ENCODE peak calls at places on chromosome 2, in six cellular contexts. B is HCT116, W is K562, M is HepG2, V is GM12878, G is SK-N-SH. J is an unnamed sample. For H3K4me1, the result is how much of the 10 kb centered on the place peaks cover.

GRCh38 chr2:177192788-177193187 is 19.8 kb upstream of the HNRNPA3 start:
- DNase-seq in B (no peak), W (no peak), M (no peak), V (no peak), G (no peak), J (no peak)

GRCh38 chr2:171149986-171150693 is 10.6 kb downstream of the TLK1 start:
- DNase-seq in B (no peak), W (no peak), M (peak), V (no peak), G (no peak), J (no peak)

GRCh38 chr2:181682795-181683517 is 2.6 kb upstream of the NEUROD1 start:
- DNase-seq in B (no peak), W (no peak), M (no peak), V (no peak), G (no peak), J (no peak)

GRCh38 chr2:65580824-65581223 is 148.4 kb upstream of the SPRED2 start:
- DNase-seq in B (no peak), W (no peak), M (no peak), V (no peak), G (no peak), J (no peak)

GRCh38 chr2:98460573-98461560 is 16.2 kb downstream of the INPP4A start:
- DNase-seq in B (no peak), W (no peak), M (no peak), V (peak), G (no peak), J (no peak)

GRCh38 chr2:26330604-26331003 is 15.3 kb upstream of the SELENOI start:
- DNase-seq in B (no peak), W (no peak), M (no peak), V (no peak), G (no peak), J (no peak)

GRCh38 chr2:165390875-165391274 is 78.6 kb upstream of the CSRNP3 start:
- DNase-seq in B (no peak), W (no peak), M (no peak), V (no peak), G (no peak), J (no peak)

GRCh38 chr2:207161724-207162123 is 4.0 kb downstream of the KLF7 start:
- DNase-seq in B (no peak), W (no peak), M (no peak), V (no peak), G (no peak), J (no peak)

GRCh38 chr2:109213646-109214417 is 84.8 kb downstream of the SH3RF3 start:
- DNase-seq in B (no peak), W (peak), M (no peak), V (peak), G (no peak), J (no peak)

GRCh38 chr2:230872968-230873669 is 8.4 kb downstream of the ITM2C start:
- DNase-seq in B (no peak), W (no peak), M (no peak), V (peak), G (no peak), J (no peak)

GRCh38 chr2:155755481-155755880 is 577.0 kb downstream of the NR4A2 start:
- DNase-seq in B (no peak), W (no peak), M (no peak), V (no peak), G (no peak), J (no peak)

GRCh38 chr2:176535480-176536113 is 266.4 kb downstream of the MTX2 start:
- DNase-seq in B (no peak), W (no peak), M (no peak), V (no peak), G (no peak), J (no peak)

GRCh38 chr2:227163445-227163997 is 484 bp downstream of the COL4A4 start:
- DNase-seq in B (no peak), W (no peak), M (no peak), V (no peak), G (peak), J (no peak)

GRCh38 chr2:33020883-33021282 is 74.1 kb downstream of the LTBP1 start:
- DNase-seq in B (no peak), W (no peak), M (no peak), V (no peak), G (no peak), J (no peak)

GRCh38 chr2:167196461-167197252 is 308.4 kb downstream of the XIRP2 start:
- DNase-seq in B (no peak), W (no peak), M (no peak), V (no peak), G (peak), J (no peak)

GRCh38 chr2:74181739-74182138 is 3.1 kb upstream of the MOB1A start:
- DNase-seq in B (no peak), W (peak), M (no peak), V (peak), G (peak), J (no peak)

GRCh38 chr2:74183878-74184277 is 5.2 kb upstream of the MOB1A start:
- DNase-seq in B (no peak), W (no peak), M (no peak), V (no peak), G (no peak), J (no peak)

GRCh38 chr2:74188018-74188601 is 9.4 kb upstream of the MOB1A start:
- DNase-seq in B (peak), W (no peak), M (peak), V (no peak), G (no peak), J (no peak)

GRCh38 chr2:74188696-74189095 is 9.7 kb upstream of the MTHFD2 start:
- DNase-seq in B (no peak), W (no peak), M (no peak), V (no peak), G (no peak), J (no peak)

GRCh38 chr2:74186038-74186437 is 7.4 kb upstream of the MOB1A start:
- DNase-seq in B (no peak), W (peak), M (no peak), V (peak), G (no peak), J (no peak)
- H3K4me1 ChIP-seq in B (under half), W (under half), M (under half), V (under half), G (under half), J (under half)

GRCh38 chr2:85255813-85256581 is 71.8 kb downstream of the TGOLN2 start:
- DNase-seq in B (no peak), W (no peak), M (peak), V (no peak), G (peak), J (peak)

GRCh38 chr2:85253890-85254289 is 73.9 kb downstream of the TGOLN2 start:
- DNase-seq in B (no peak), W (no peak), M (no peak), V (no peak), G (peak), J (no peak)

GRCh38 chr2:85257359-85258193 is 70.2 kb downstream of the TGOLN2 start:
- DNase-seq in B (no peak), W (no peak), M (no peak), V (no peak), G (peak), J (no peak)

GRCh38 chr2:85255456-85255812 is 72.4 kb downstream of the TGOLN2 start:
- DNase-seq in B (no peak), W (no peak), M (no peak), V (no peak), G (peak), J (peak)

DNA sequence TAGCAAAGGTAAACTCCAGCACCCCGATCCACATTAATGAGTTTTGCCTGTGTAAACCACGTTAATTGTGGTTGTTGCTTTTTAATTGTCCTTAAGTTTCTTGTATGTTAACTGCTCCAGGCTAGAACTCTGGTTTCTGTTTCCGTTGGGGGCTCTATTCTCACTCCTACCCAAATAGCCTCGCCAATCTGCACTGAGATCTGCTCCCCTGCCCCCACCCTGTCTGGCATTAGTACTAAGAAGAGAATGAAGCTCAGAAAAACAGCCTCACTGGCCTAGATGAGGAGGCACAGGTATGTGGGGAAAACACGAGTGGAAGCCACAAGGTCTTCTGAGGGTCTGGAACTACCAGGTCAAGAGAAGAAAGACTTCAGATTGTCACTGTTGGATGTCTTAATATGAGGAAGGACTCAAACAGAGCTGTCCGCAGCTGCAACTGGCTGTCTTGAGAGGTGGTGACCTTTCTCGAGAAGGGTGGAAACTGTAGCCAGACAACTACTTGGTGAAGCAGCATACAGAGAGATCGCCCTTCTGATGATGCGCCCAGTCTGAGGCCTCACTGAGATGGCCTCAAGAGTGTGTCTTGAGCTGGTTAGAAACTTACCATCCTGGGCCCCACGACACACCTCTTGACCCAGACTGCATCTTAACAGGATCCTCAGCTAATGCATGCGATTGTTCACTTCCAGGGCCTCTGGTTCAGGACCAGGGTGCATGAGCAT is 73.1 kb downstream of the TGOLN2 start:
- DNase-seq in B (no peak), W (no peak), M (no peak), V (no peak), G (peak), J (no peak)
- H3K4me3 ChIP-seq in B (no peak), W (no peak), M (no peak), V (no peak), G (no peak), J (no peak)

GRCh38 chr2:39133215-39133851 is 12.5 kb upstream of the SOS1 start:
- DNase-seq in B (no peak), W (no peak), M (no peak), V (no peak), G (no peak), J (no peak)
- TF ChIP-seq YY1 in B (no peak), W (no peak), M (no peak), V (no peak), G (no peak), J (no peak)

GRCh38 chr2:46278952-46279351 is 18.3 kb upstream of the EPAS1 start:
- DNase-seq in B (no peak), W (no peak), M (no peak), V (no peak), G (no peak), J (no peak)
- H3K4me1 ChIP-seq in B (under half), W (under half), M (under half), V (under half), G (under half), J (under half)

GRCh38 chr2:28810384-28811285 is at the start of gene SPDYA:
- DNase-seq in B (no peak), W (no peak), M (no peak), V (no peak), G (peak), J (peak)

DNA sequence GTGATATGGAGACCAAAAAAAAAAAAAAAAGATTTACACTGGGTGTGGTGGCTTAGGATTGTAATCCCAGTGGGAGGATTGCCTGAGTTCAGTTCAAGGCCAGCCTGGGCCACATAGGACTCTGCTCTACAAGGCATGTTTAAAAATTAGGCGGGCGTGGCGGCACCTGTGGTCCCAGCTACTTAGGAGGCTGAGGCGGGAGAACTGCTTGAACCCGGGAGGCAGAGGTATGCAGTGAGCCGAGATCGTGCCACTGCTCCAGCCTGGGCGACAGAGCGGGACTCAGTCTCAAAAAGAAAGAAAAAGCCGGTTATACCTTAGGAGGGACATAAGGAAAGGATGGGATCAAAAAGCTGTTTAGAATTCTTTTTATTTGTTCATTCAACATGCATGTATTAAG is 707 bp upstream of the SPDYA start:
- DNase-seq in B (no peak), W (no peak), M (no peak), V (no peak), G (no peak), J (no peak)
- H3K4me3 ChIP-seq in B (no peak), W (no peak), M (no peak), V (peak), G (peak), J (peak)

GRCh38 chr2:168662651-168663208 is 139.7 kb upstream of the NOSTRIN start:
- DNase-seq in B (no peak), W (no peak), M (no peak), V (no peak), G (no peak), J (no peak)

GRCh38 chr2:168658706-168659105 is 143.7 kb upstream of the NOSTRIN start:
- DNase-seq in B (no peak), W (no peak), M (no peak), V (no peak), G (no peak), J (no peak)

GRCh38 chr2:168663993-168664392 is 138.4 kb upstream of the NOSTRIN start:
- DNase-seq in B (no peak), W (peak), M (no peak), V (no peak), G (no peak), J (no peak)

GRCh38 chr2:168661404-168661869 is 141.0 kb upstream of the NOSTRIN start:
- DNase-seq in B (no peak), W (no peak), M (no peak), V (no peak), G (no peak), J (peak)

DNA sequence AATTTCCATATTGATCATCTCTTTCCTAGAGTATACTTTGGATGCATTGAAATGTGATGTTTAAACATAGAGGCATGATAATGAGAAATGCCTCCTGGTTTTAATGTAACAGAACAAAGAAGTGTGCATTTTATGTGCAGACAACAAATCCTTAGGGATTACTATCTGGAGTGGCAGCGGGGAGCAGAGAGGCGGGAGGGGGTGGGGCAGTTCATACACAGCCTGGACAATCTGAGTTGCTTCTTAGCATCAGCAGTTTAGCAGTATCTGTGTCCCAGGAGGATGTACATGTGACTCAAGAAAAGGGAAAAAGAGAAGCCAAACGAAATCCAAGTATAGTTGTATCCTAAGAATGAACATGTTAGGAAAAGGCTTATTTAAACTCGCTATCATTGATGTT is 141.6 kb upstream of the NOSTRIN start:
- DNase-seq in B (no peak), W (no peak), M (no peak), V (no peak), G (peak), J (no peak)
- TF ChIP-seq YY1 in B (no peak), W (no peak), M (no peak), V (no peak), G (no peak), J (no peak)

GRCh38 chr2:111121028-111121872 is 536 bp downstream of the BCL2L11 start:
- DNase-seq in B (no peak), W (peak), M (peak), V (no peak), G (peak), J (no peak)
- H3K4me1 ChIP-seq in B (under half), W (under half), M (half or more), V (under half), G (under half), J (under half)

DNA sequence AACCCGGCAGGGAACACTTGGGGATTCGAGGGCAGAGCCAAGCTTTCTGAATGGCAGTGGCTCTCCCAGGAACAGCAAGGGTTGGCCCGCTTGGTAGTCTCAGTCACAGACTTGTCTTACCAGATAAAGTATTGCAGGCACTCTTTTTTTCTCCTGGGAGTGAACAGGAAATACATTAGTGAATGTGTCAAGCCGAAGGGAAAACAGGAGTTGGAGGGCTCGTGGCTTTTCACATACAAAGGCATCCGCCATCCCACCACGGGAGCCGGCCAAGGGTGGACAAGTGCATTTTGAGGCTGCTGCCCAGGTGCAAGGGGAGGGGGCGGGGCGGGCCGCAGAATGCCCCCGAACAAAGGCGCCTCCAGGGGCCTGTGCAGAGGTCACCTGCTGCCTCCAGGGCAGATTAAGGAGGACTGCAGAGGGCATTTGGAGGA is 163.3 kb upstream of the SIX3 start:
- DNase-seq in B (no peak), W (no peak), M (no peak), V (no peak), G (no peak), J (no peak)
- H3K4me3 ChIP-seq in B (no peak), W (no peak), M (no peak), V (peak), G (no peak), J (peak)

GRCh38 chr2:24317491-24317920 is 42.8 kb downstream of the ITSN2 start:
- DNase-seq in B (no peak), W (no peak), M (peak), V (no peak), G (peak), J (no peak)
- TF ChIP-seq YY1 in B (no peak), W (no peak), M (no peak), V (no peak), G (no peak), J (no peak)